ENCODE peak calls at places on chromosomes 2 and 18, in four cellular contexts. O is uterus; W is CD8-positive, alpha-beta T cell; L is endodermal cell. R is an unnamed sample.

GRCh38 chr2:160694631-160695030 is 201.0 kb upstream of the RBMS1 start:
- DNase-seq in O (no peak), W (no peak), L (no peak), R (no peak)

GRCh38 chr2:238378230-238379095 is 48.3 kb upstream of the ASB1 start:
- DNase-seq in L (no peak), O (no peak), W (no peak), R (no peak)

GRCh38 chr18:36724591-36725001 is 104.2 kb downstream of the TPGS2 start:
- DNase-seq in O (peak), L (no peak), W (no peak), R (no peak)

GRCh38 chr2:170715062-170715931 is at the start of gene SP5:
- DNase-seq in O (peak), L (peak), W (peak), R (peak)

GRCh38 chr2:147711031-147711430 is 133.8 kb upstream of the ACVR2A start:
- DNase-seq in L (no peak), W (no peak), O (no peak), R (no peak)

GRCh38 chr18:43587538-43588153 is 310.4 kb upstream of the SYT4 start:
- DNase-seq in L (no peak), O (no peak), W (no peak), R (peak)

GRCh38 chr2:80496770-80497169 is 192.2 kb upstream of the LRRTM1 start:
- DNase-seq in W (no peak), O (no peak), L (no peak), R (no peak)

GRCh38 chr2:24860631-24861030 is 59.4 kb downstream of the ADCY3 start:
- DNase-seq in W (no peak), L (no peak), O (no peak), R (no peak)

GRCh38 chr2:119307419-119308140 is 59.1 kb downstream of the C2orf76 start:
- DNase-seq in W (no peak), L (peak), O (no peak), R (peak)

GRCh38 chr2:195468771-195469170 is 188.3 kb upstream of the SLC39A10 start:
- DNase-seq in W (no peak), L (no peak), O (no peak), R (no peak)

GRCh38 chr2:190277234-190278112 is 42.2 kb downstream of the HIBCH start:
- DNase-seq in W (peak), L (peak), O (no peak), R (peak)

GRCh38 chr2:130808482-130809268 is 28.0 kb upstream of the ARHGEF4 start:
- DNase-seq in W (no peak), O (no peak), L (no peak), R (no peak)

GRCh38 chr18:49177812-49178211 is 227.0 kb upstream of the SMAD7 start:
- DNase-seq in O (no peak), W (no peak), L (no peak), R (no peak)

GRCh38 chr18:8800445-8800844 is 95.1 kb downstream of the MTCL1 start:
- DNase-seq in W (no peak), L (peak), O (no peak), R (peak)

GRCh38 chr2:71782323-71782722 is 329.0 kb downstream of the DYSF start:
- DNase-seq in O (no peak), L (no peak), W (no peak), R (no peak)

GRCh38 chr18:74468547-74469014 is 11.5 kb upstream of the DIPK1C start:
- DNase-seq in O (no peak), W (no peak), L (no peak), R (no peak)

GRCh38 chr2:98921062-98921461 is 15.0 kb downstream of the CRACDL start:
- DNase-seq in O (no peak), W (no peak), L (peak), R (no peak)

GRCh38 chr2:43269706-43270105 is 43.3 kb upstream of the ZFP36L2 start:
- DNase-seq in L (no peak), O (peak), W (no peak), R (no peak)

GRCh38 chr2:43267393-43267792 is 41.0 kb upstream of the ZFP36L2 start:
- DNase-seq in O (no peak), W (no peak), L (no peak), R (no peak)

GRCh38 chr2:43268066-43268971 is 41.9 kb upstream of the ZFP36L2 start:
- DNase-seq in O (no peak), W (no peak), L (no peak), R (no peak)

GRCh38 chr2:43270461-43270860 is 44.1 kb upstream of the ZFP36L2 start:
- DNase-seq in W (no peak), O (no peak), L (no peak), R (no peak)

DNA sequence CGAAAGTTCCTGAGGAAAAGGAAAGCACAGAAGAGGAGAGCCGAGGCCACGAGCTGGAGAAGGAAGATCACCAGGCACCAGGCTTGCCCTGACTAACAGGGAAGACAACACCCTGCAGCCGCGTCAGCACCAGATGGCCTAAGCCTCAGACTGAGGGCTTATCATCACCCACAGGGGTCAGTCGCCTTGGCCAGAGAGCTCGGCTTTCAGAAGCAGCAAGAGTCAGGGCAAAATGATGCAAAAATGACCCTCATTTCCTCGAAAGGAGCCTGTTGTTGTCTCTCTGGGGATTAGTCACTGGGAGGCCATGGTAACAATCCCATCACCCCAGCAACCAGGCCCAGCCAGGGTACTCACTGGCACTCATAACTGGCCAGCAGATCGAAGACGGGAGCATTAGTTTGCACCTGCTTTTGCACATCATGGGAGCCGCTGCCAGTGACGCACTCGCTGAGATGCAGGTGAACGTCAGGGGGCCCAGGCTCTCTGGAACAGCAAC is 42.7 kb upstream of the ZFP36L2 start:
- DNase-seq in L (peak), O (peak), W (no peak), R (no peak)
- TF ChIP-seq CTCF in L (peak), O (no peak), W (no peak), R (no peak)

GRCh38 chr2:55047677-55048299 is 2.5 kb downstream of the RTN4 start:
- DNase-seq in W (no peak), L (no peak), O (no peak), R (no peak)

GRCh38 chr2:55045685-55046221 is 4.5 kb downstream of the RTN4 start:
- DNase-seq in W (no peak), L (no peak), O (no peak), R (no peak)

GRCh38 chr2:55048925-55049793 is 1.1 kb downstream of the RTN4 start:
- DNase-seq in W (peak), O (peak), L (peak), R (peak)

GRCh38 chr2:55048514-55048924 is 1.7 kb downstream of the RTN4 start:
- DNase-seq in L (peak), W (no peak), O (no peak), R (peak)

DNA sequence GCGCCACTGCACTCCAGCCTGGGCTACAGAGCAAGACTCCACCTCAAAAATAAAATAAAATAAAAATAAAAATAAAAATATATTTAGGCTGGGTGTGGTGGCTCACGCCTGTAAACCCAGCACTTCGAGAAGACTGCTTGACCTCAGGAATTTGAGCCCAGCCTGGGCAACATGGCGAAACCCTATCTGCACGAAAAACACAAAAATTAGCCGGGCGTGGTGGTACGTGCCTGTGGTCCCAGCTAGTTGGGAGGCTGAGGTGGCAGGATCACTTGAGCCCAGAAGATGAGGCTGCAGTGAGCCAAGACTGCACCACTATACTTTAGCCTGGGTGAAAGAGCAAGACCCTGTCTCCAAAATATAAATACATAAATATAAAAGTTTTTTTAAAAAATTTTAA is 6.4 kb downstream of the RTN4 start:
- DNase-seq in W (no peak), O (no peak), L (no peak), R (no peak)
- H3K27ac ChIP-seq in W (no peak), O (no peak), L (no peak), R (no peak)

GRCh38 chr2:172087191-172087779 is 2.0 kb downstream of the DLX1 start:
- DNase-seq in W (no peak), O (no peak), L (peak), R (no peak)

GRCh38 chr2:172084734-172085459 is 410 bp upstream of the DLX1 start:
- DNase-seq in O (peak), W (no peak), L (peak), R (peak)

GRCh38 chr2:172085460-172086159 is at the start of gene DLX1:
- DNase-seq in L (no peak), O (no peak), W (no peak), R (no peak)

GRCh38 chr2:172087780-172088244 is 2.5 kb downstream of the DLX1 start:
- DNase-seq in L (peak), W (no peak), O (no peak), R (peak)

GRCh38 chr2:172086349-172087190 is 1.3 kb downstream of the DLX1 start:
- DNase-seq in W (peak), L (peak), O (no peak), R (peak)
- TF ChIP-seq CTCF in W (no peak), L (peak), O (no peak), R (no peak)

GRCh38 chr2:47194410-47194809 is 39.3 kb upstream of the STPG4 start:
- DNase-seq in W (no peak), L (no peak), O (no peak), R (no peak)

GRCh38 chr2:47195149-47195548 is 40.0 kb upstream of the STPG4 start:
- DNase-seq in O (no peak), W (no peak), L (no peak), R (no peak)

GRCh38 chr2:47190188-47190818 is 35.2 kb upstream of the STPG4 start:
- DNase-seq in W (no peak), O (no peak), L (no peak), R (no peak)

GRCh38 chr2:47196499-47196898 is 41.4 kb upstream of the STPG4 start:
- DNase-seq in O (no peak), W (no peak), L (no peak), R (no peak)

DNA sequence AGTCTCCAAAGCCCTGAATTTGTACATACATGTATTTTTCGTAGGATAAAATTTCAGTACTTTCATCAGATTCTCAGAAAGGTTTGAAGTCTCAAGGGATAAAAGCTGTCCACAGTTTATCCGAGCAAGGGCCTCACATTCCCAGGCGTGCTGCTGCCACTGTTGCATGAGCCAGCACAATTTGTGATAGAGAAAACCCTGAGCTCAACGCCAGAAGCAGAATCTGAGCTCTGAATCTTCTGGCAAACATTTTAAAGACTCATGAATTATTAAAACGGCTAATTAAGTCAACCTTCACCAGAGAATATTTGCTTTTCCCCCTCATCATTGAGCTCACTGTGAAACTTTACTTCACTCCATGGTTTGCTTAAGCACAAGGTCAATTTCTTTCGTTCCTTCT is 38.5 kb upstream of the STPG4 start:
- DNase-seq in L (no peak), O (no peak), W (no peak), R (no peak)
- H3K27ac ChIP-seq in L (peak), O (peak), W (no peak), R (peak)

GRCh38 chr2:33782395-33783239 is 183.5 kb upstream of the FAM98A start:
- DNase-seq in O (no peak), L (peak), W (no peak), R (peak)
- TF ChIP-seq CTCF in O (no peak), L (peak), W (no peak), R (peak)

GRCh38 chr2:64203131-64204005 is 59.1 kb upstream of the PELI1 start:
- DNase-seq in W (no peak), L (no peak), O (no peak), R (no peak)
- H3K27ac ChIP-seq in W (no peak), L (peak), O (peak), R (peak)

R was measured in GM23338.